ENCODE peak calls at places on chromosomes 2 and 18, in six cellular contexts. One of them, this sample, is unnamed.
A peak's percentile ranks its signal among the peaks of the same experiment; 100 is the strongest.

GRCh38 chr2:99544608-99545007 is 54.8 kb upstream of the REV1 start:
- DNase-seq in cardiac fibroblast: no peak
- DNase-seq in stomach: no peak
- DNase-seq in AG09309: no peak
- DNase-seq in neural progenitor cell: no peak
- DNase-seq in adipocyte: no peak
- DNase-seq in this sample: no peak

GRCh38 chr18:48321121-48321520 is 88.1 kb downstream of the ZBTB7C start:
- DNase-seq in cardiac fibroblast: no peak
- DNase-seq in stomach: no peak
- DNase-seq in AG09309: no peak
- DNase-seq in neural progenitor cell: no peak
- DNase-seq in adipocyte: no peak
- DNase-seq in this sample: no peak

GRCh38 chr18:49863769-49864615 is 50.7 kb upstream of the ACAA2 start:
- DNase-seq in cardiac fibroblast: no peak
- DNase-seq in stomach: no peak
- DNase-seq in AG09309: no peak
- DNase-seq in neural progenitor cell: no peak
- DNase-seq in adipocyte: no peak
- DNase-seq in this sample: no peak

GRCh38 chr2:69693472-69694450 is 48.2 kb upstream of the ANXA4 start:
- DNase-seq in cardiac fibroblast: no peak
- DNase-seq in stomach: no peak
- DNase-seq in AG09309: no peak
- DNase-seq in neural progenitor cell: no peak
- DNase-seq in adipocyte: no peak
- DNase-seq in this sample: no peak

GRCh38 chr18:49560277-49561126 is 1.4 kb upstream of the LIPG start:
- DNase-seq in cardiac fibroblast: peak; percentile 22
- DNase-seq in stomach: no peak
- DNase-seq in AG09309: no peak
- DNase-seq in neural progenitor cell: peak; percentile 56
- DNase-seq in adipocyte: peak; percentile 19
- DNase-seq in this sample: no peak

GRCh38 chr2:164510895-164511294 is 110.4 kb downstream of the GRB14 start:
- DNase-seq in cardiac fibroblast: peak; percentile 30
- DNase-seq in stomach: no peak
- DNase-seq in AG09309: no peak
- DNase-seq in neural progenitor cell: no peak
- DNase-seq in adipocyte: no peak
- DNase-seq in this sample: no peak

GRCh38 chr2:26607698-26608097 is 33.5 kb downstream of the CIB4 start:
- DNase-seq in cardiac fibroblast: no peak
- DNase-seq in stomach: no peak
- DNase-seq in AG09309: no peak
- DNase-seq in neural progenitor cell: no peak
- DNase-seq in adipocyte: no peak
- DNase-seq in this sample: no peak

GRCh38 chr18:47168509-47168908 is 7.7 kb downstream of the IER3IP1 start:
- DNase-seq in cardiac fibroblast: no peak
- DNase-seq in stomach: no peak
- DNase-seq in AG09309: no peak
- DNase-seq in neural progenitor cell: no peak
- DNase-seq in adipocyte: no peak
- DNase-seq in this sample: no peak

GRCh38 chr2:220533485-220533884 is 906.1 kb downstream of the SLC4A3 start:
- DNase-seq in cardiac fibroblast: peak; percentile 15
- DNase-seq in stomach: no peak
- DNase-seq in AG09309: no peak
- DNase-seq in neural progenitor cell: peak; percentile 17
- DNase-seq in adipocyte: peak; percentile 54
- DNase-seq in this sample: no peak

GRCh38 chr2:150325656-150326055 is 161.8 kb downstream of the RND3 start:
- DNase-seq in cardiac fibroblast: peak; percentile 6
- DNase-seq in stomach: no peak
- DNase-seq in AG09309: no peak
- DNase-seq in neural progenitor cell: no peak
- DNase-seq in adipocyte: no peak
- DNase-seq in this sample: no peak

GRCh38 chr2:10634495-10634894 is 55.3 kb downstream of the NOL10 start:
- DNase-seq in cardiac fibroblast: no peak
- DNase-seq in stomach: no peak
- DNase-seq in AG09309: no peak
- DNase-seq in neural progenitor cell: no peak
- DNase-seq in adipocyte: no peak
- DNase-seq in this sample: no peak

DNA sequence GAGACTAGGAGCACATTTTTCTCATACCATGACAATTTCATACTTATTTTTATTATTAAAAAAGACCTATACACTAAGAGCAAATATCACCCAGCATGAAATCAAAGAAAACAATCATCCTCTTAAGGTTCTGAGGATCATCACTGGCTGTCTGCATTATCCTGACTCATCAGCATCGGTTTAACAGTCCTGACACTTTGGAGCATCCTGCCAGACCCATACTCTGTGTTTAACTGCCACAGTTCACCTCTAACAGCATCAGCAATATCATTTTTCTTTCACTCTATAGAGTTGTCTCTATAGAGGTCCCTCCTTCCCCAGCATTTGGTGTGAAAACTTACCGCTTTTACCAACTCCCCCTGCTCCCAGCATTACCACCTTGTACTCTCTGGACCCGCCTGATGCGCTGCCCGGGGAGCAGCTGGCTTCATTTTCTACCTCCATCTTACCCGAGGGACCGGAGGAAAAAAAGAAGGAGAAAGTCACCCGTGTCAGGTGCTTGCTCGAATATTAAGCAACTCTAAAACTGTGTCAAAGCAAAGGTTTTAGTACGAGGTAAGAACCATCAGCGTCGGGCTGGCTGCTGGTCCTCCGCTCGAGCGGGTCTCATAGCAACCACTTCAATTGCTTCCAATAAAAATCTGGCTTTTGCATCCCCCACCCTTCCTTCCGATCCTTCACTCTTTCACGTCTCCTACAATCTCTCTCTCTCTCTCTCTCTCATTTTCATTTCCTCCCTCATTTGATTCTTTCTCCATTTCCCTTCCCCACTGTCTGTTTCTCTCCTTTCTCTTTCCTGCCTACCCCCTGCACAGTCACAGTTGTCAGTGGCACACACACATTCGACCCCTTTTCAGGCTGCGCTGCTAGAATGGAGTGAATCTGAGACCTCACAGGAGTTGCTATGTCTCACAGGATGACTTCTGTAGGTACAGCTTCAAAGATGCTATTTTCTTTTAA is at the start of gene RIT2:
- DNase-seq in cardiac fibroblast: no peak
- DNase-seq in stomach: no peak
- DNase-seq in AG09309: no peak
- DNase-seq in neural progenitor cell: no peak
- DNase-seq in adipocyte: no peak
- DNase-seq in this sample: no peak
- H3K4me3 ChIP-seq in cardiac fibroblast: no peak within 1 kb of the TSS
- H3K4me3 ChIP-seq in stomach: no peak within 1 kb of the TSS
- H3K4me3 ChIP-seq in AG09309: no peak within 1 kb of the TSS
- H3K4me3 ChIP-seq in neural progenitor cell: no peak within 1 kb of the TSS
- H3K4me3 ChIP-seq in adipocyte: no peak within 1 kb of the TSS
- H3K4me3 ChIP-seq in this sample: no peak within 1 kb of the TSS

DNA sequence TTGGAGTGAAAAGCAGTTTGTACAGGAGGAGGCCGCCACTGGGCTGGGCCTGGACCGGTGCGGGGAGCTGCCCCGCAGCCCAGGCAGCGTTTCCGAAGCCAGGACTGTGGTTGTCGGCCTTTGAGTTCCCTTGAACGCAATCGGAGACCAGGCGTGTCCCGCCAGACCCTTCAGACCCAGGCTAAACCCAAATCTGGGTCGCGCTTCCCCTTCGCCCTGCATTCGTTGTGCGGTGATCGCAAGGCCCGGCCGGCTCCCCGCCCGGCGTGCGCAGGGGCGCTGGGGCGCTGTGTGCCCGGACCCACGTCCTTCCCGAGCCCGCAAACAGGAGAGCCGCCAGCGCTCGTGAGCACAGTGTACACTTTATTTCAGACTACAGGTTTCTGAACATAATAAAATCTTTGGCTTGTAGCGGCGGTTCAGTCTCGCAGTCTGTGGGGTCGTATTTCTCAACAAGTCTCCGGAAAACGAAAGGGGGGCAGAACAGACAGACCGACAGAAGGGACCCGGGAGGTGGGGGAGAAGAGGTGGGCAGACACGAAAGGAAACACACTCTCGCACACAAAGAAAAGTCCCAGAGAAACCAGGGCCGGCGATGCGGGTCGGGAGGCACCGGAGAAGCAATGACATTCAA is 5.5 kb downstream of the EN1 start:
- DNase-seq in cardiac fibroblast: no peak
- DNase-seq in stomach: no peak
- DNase-seq in AG09309: no peak
- DNase-seq in neural progenitor cell: peak; percentile 58
- DNase-seq in adipocyte: no peak
- DNase-seq in this sample: no peak
- H3K4me3 ChIP-seq in cardiac fibroblast: no peak overlapping the region
- H3K4me3 ChIP-seq in stomach: peak overlapping the region; percentile 18
- H3K4me3 ChIP-seq in AG09309: no peak overlapping the region
- H3K4me3 ChIP-seq in neural progenitor cell: no peak overlapping the region
- H3K4me3 ChIP-seq in adipocyte: peak overlapping the region; percentile 94
- H3K4me3 ChIP-seq in this sample: peak overlapping the region; percentile 13

GRCh38 chr2:176123483-176123843 is 944 bp downstream of the HOXD9 start:
- DNase-seq in cardiac fibroblast: no peak
- DNase-seq in stomach: no peak
- DNase-seq in AG09309: no peak
- DNase-seq in neural progenitor cell: no peak
- DNase-seq in adipocyte: no peak
- DNase-seq in this sample: no peak
- H3K4me3 ChIP-seq in cardiac fibroblast: no peak overlapping the region
- H3K4me3 ChIP-seq in stomach: peak overlapping the region; percentile 38
- H3K4me3 ChIP-seq in AG09309: no peak overlapping the region
- H3K4me3 ChIP-seq in neural progenitor cell: peak overlapping the region; percentile 42
- H3K4me3 ChIP-seq in adipocyte: peak overlapping the region; percentile 89
- H3K4me3 ChIP-seq in this sample: no peak overlapping the region

GRCh38 chr2:2664989-2665833 is 334.1 kb upstream of the MYT1L start:
- DNase-seq in cardiac fibroblast: peak; percentile 13
- DNase-seq in stomach: no peak
- DNase-seq in AG09309: no peak
- DNase-seq in neural progenitor cell: peak; percentile 55
- DNase-seq in adipocyte: no peak
- DNase-seq in this sample: no peak

GRCh38 chr2:2665834-2666133 is 334.7 kb upstream of the MYT1L start:
- DNase-seq in cardiac fibroblast: no peak
- DNase-seq in stomach: no peak
- DNase-seq in AG09309: no peak
- DNase-seq in neural progenitor cell: no peak
- DNase-seq in adipocyte: no peak
- DNase-seq in this sample: no peak

GRCh38 chr2:2669316-2669715 is 338.2 kb upstream of the MYT1L start:
- DNase-seq in cardiac fibroblast: no peak
- DNase-seq in stomach: no peak
- DNase-seq in AG09309: no peak
- DNase-seq in neural progenitor cell: no peak
- DNase-seq in adipocyte: no peak
- DNase-seq in this sample: no peak

GRCh38 chr2:2668681-2669265 is 337.7 kb upstream of the MYT1L start:
- DNase-seq in cardiac fibroblast: no peak
- DNase-seq in stomach: no peak
- DNase-seq in AG09309: no peak
- DNase-seq in neural progenitor cell: no peak
- DNase-seq in adipocyte: no peak
- DNase-seq in this sample: no peak

GRCh38 chr2:2667690-2668089 is 336.6 kb upstream of the MYT1L start:
- DNase-seq in cardiac fibroblast: no peak
- DNase-seq in stomach: no peak
- DNase-seq in AG09309: no peak
- DNase-seq in neural progenitor cell: no peak
- DNase-seq in adipocyte: no peak
- DNase-seq in this sample: no peak
- H3K4me3 ChIP-seq in cardiac fibroblast: no peak overlapping the region
- H3K4me3 ChIP-seq in stomach: no peak overlapping the region
- H3K4me3 ChIP-seq in AG09309: no peak overlapping the region
- H3K4me3 ChIP-seq in neural progenitor cell: no peak overlapping the region
- H3K4me3 ChIP-seq in adipocyte: no peak overlapping the region
- H3K4me3 ChIP-seq in this sample: no peak overlapping the region

DNA sequence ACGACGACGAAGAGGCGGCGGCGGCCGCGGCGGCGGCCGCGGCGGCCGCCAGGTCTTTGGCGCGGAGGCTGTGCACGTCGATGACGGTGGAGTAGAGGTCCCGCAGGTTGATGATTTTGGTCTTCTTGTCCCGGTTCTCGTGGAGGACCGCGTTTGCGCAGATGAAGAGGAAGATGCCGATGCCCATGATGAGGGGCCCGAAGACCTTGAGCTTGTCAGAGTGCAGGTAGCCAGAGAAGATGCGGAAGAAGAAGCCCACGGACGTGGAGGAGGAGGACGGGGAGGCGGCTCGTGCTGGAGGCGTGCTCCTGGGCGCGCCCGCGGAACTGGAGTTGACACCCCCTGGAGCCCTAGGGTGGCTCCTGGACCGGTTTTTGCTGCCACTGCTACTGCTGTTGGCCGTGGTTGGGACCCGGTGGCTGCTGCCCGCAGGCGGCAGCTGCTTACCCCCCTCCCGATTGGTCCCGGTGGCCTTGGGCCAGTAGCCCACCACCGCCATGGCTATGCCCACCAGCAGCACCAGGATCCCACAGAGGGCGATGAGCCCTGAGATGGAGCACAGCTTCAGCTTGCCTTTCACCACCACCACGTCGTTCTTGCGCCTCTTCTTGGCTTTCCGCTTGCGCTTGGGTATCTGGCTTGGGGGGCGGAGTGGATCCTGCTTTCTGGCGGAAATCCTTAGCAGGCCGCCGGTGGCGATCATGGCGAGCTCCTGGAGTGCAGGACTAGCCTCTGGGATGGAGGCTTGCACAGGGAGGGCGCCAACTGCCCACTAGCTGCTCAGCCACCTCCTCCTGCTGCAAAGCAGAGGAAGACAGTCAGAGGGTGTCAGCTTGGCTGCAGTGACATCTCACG is 3.7 kb downstream of the TMEM200C start:
- DNase-seq in cardiac fibroblast: no peak
- DNase-seq in stomach: no peak
- DNase-seq in AG09309: no peak
- DNase-seq in neural progenitor cell: no peak
- DNase-seq in adipocyte: no peak
- DNase-seq in this sample: peak; percentile 51
- H3K4me3 ChIP-seq in cardiac fibroblast: no peak overlapping the region
- H3K4me3 ChIP-seq in stomach: peak overlapping the region; percentile 47
- H3K4me3 ChIP-seq in AG09309: no peak overlapping the region
- H3K4me3 ChIP-seq in neural progenitor cell: peak overlapping the region; percentile 61
- H3K4me3 ChIP-seq in adipocyte: no peak overlapping the region
- H3K4me3 ChIP-seq in this sample: peak overlapping the region; percentile 64

GRCh38 chr2:9000442-9000841 is 3.0 kb downstream of the MBOAT2 start:
- DNase-seq in cardiac fibroblast: no peak
- DNase-seq in stomach: no peak
- DNase-seq in AG09309: no peak
- DNase-seq in neural progenitor cell: no peak
- DNase-seq in adipocyte: no peak
- DNase-seq in this sample: no peak
- H3K4me3 ChIP-seq in cardiac fibroblast: no peak overlapping the region
- H3K4me3 ChIP-seq in stomach: no peak overlapping the region
- H3K4me3 ChIP-seq in AG09309: no peak overlapping the region
- H3K4me3 ChIP-seq in neural progenitor cell: no peak overlapping the region
- H3K4me3 ChIP-seq in adipocyte: no peak overlapping the region
- H3K4me3 ChIP-seq in this sample: no peak overlapping the region

DNA sequence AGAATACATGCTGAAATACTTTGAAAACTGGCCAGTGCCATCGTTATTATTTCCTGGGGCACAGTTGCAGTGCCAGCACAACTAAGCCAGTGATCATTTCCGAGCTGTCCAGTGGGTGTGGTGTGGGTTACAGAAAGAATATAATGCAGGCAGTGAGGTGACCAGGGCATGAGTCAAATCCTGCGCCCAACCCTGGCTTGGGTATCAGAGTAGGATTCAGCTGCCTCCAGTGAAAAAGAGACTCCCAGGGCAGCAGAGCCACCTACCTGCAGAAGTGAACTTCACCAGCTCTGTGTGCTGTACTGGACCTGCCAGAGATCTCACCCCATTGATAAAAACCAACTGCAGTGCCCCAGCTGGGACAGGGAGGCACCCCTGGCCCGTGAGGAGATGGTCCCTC is 18.0 kb downstream of the SLC9A2 start:
- DNase-seq in cardiac fibroblast: no peak
- DNase-seq in stomach: peak; percentile 60
- DNase-seq in AG09309: no peak
- DNase-seq in neural progenitor cell: no peak
- DNase-seq in adipocyte: no peak
- DNase-seq in this sample: no peak
- H3K4me3 ChIP-seq in cardiac fibroblast: no peak overlapping the region
- H3K4me3 ChIP-seq in stomach: no peak overlapping the region
- H3K4me3 ChIP-seq in AG09309: no peak overlapping the region
- H3K4me3 ChIP-seq in neural progenitor cell: no peak overlapping the region
- H3K4me3 ChIP-seq in adipocyte: no peak overlapping the region
- H3K4me3 ChIP-seq in this sample: no peak overlapping the region